ENCODE peak calls at places on chromosome 13, in eight cellular contexts. D is thyroid gland; P is transverse colon; V is left ventricle myocardium inferior; W is esophagus squamous epithelium; L is effector memory CD4-positive, alpha-beta T cell; O is right cardiac atrium; U is thoracic aorta. N is an unnamed sample. For H3K4me1 and H3K9me3, the result is how much of the 10 kb centered on the place peaks cover.

GRCh38 chr13:81872581-81872980 is 1531.7 kb upstream of the SPRY2 start:
- DNase-seq in D (no peak), P (no peak), V (no peak), W (no peak), L (no peak), O (no peak), U (no peak), N (no peak)

GRCh38 chr13:45490068-45490467 is 25.3 kb downstream of the COG3 start:
- DNase-seq in D (no peak), P (no peak), V (no peak), W (no peak), L (no peak), O (no peak), U (no peak), N (no peak)

GRCh38 chr13:42894765-42895181 is 97.3 kb downstream of the EPSTI1 start:
- DNase-seq in D (no peak), P (no peak), V (no peak), W (no peak), L (no peak), O (no peak), U (no peak), N (no peak)

GRCh38 chr13:96214804-96215445 is 125.0 kb downstream of the HS6ST3 start:
- DNase-seq in D (no peak), P (no peak), V (no peak), W (no peak), L (no peak), O (no peak), U (no peak), N (no peak)

GRCh38 chr13:33355470-33355869 is 69.9 kb upstream of the STARD13 start:
- DNase-seq in D (no peak), P (no peak), V (no peak), W (no peak), L (no peak), O (peak), U (no peak), N (no peak)

GRCh38 chr13:46324976-46325375 is 62.1 kb downstream of the RUBCNL start:
- DNase-seq in D (no peak), P (no peak), V (no peak), W (no peak), L (no peak), O (no peak), U (no peak), N (no peak)

GRCh38 chr13:101915755-101916107 is 463.3 kb downstream of the ITGBL1 start:
- DNase-seq in D (no peak), P (no peak), V (no peak), W (no peak), L (no peak), O (peak), U (no peak), N (no peak)

GRCh38 chr13:46197299-46197975 is 14.3 kb upstream of the LRRC63 start:
- DNase-seq in D (no peak), P (no peak), V (no peak), W (no peak), L (no peak), O (no peak), U (no peak), N (no peak)

GRCh38 chr13:46180393-46180792 is 1.6 kb downstream of the LCP1 start:
- DNase-seq in D (no peak), P (no peak), V (no peak), W (no peak), L (no peak), O (no peak), U (no peak), N (no peak)

GRCh38 chr13:32443111-32443510 is 15.2 kb upstream of the N4BP2L1 start:
- DNase-seq in D (no peak), P (peak), V (no peak), W (peak), L (no peak), O (no peak), U (no peak), N (no peak)

GRCh38 chr13:110037925-110038573 is 251.7 kb upstream of the IRS2 start:
- DNase-seq in D (no peak), P (no peak), V (no peak), W (no peak), L (no peak), O (no peak), U (no peak), N (no peak)

GRCh38 chr13:45341799-45342584 is 1.0 kb upstream of the TPT1 start:
- DNase-seq in D (peak), P (peak), V (peak), W (no peak), L (no peak), O (peak), U (peak), N (no peak)

GRCh38 chr13:69300131-69300530 is 807.5 kb upstream of the ATXN8OS start:
- DNase-seq in D (no peak), P (no peak), V (no peak), W (no peak), L (no peak), O (no peak), U (no peak), N (no peak)

GRCh38 chr13:22114630-22115311 is 443.9 kb downstream of the FGF9 start:
- DNase-seq in D (no peak), P (no peak), V (no peak), W (no peak), L (no peak), O (no peak), U (no peak), N (no peak)

GRCh38 chr13:51900471-51900870 is 38.7 kb downstream of the CCDC70 start:
- DNase-seq in D (no peak), P (no peak), V (no peak), W (no peak), L (no peak), O (no peak), U (no peak), N (no peak)

GRCh38 chr13:80040977-80041310 is 300.0 kb downstream of the SPRY2 start:
- DNase-seq in D (no peak), P (no peak), V (no peak), W (no peak), L (no peak), O (no peak), U (no peak), N (no peak)

GRCh38 chr13:47835470-47836228 is 165.4 kb downstream of the SUCLA2 start:
- DNase-seq in D (no peak), P (no peak), V (no peak), W (no peak), L (no peak), O (no peak), U (no peak), N (no peak)

GRCh38 chr13:33053397-33054066 is 37.3 kb downstream of the KL start:
- DNase-seq in D (no peak), P (no peak), V (no peak), W (no peak), L (no peak), O (no peak), U (no peak), N (no peak)

GRCh38 chr13:45370922-45371406 is 30.0 kb upstream of the TPT1 start:
- DNase-seq in D (peak), P (peak), V (peak), W (no peak), L (peak), O (peak), U (peak), N (peak)

GRCh38 chr13:59687028-59687427 is 476.7 kb downstream of the DIAPH3 start:
- DNase-seq in D (no peak), P (no peak), V (no peak), W (no peak), L (no peak), O (no peak), U (no peak), N (no peak)

GRCh38 chr13:36806102-36806501 is 12.9 kb upstream of the RFXAP start:
- DNase-seq in D (no peak), P (no peak), V (no peak), W (no peak), L (no peak), O (no peak), U (no peak), N (no peak)

GRCh38 chr13:39603424-39603947 is 493 bp upstream of the LHFPL6 start:
- DNase-seq in D (peak), P (peak), V (no peak), W (no peak), L (no peak), O (peak), U (no peak), N (no peak)

GRCh38 chr13:49208619-49209018 is 11.5 kb upstream of the MLNR start:
- DNase-seq in D (no peak), P (no peak), V (no peak), W (no peak), L (no peak), O (no peak), U (no peak), N (no peak)

GRCh38 chr13:48263196-48263595 is 30.2 kb downstream of the ITM2B start:
- DNase-seq in D (no peak), P (no peak), V (no peak), W (no peak), L (no peak), O (no peak), U (no peak), N (no peak)

GRCh38 chr13:23378009-23378632 is 55.4 kb downstream of the SACS start:
- DNase-seq in D (peak), P (peak), V (no peak), W (no peak), L (no peak), O (peak), U (peak), N (no peak)

GRCh38 chr13:48501705-48502104 is 31.2 kb downstream of the RCBTB2 start:
- DNase-seq in D (no peak), P (no peak), V (no peak), W (no peak), L (no peak), O (no peak), U (no peak), N (no peak)

GRCh38 chr13:103883152-103883551 is 816.9 kb upstream of the SLC10A2 start:
- DNase-seq in D (peak), P (peak), V (peak), W (no peak), L (no peak), O (peak), U (peak), N (peak)

GRCh38 chr13:45658586-45659235 is 43.2 kb upstream of the ERICH6B start:
- DNase-seq in D (no peak), P (no peak), V (no peak), W (no peak), L (no peak), O (no peak), U (no peak), N (no peak)

GRCh38 chr13:44112700-44113329 is 233.1 kb downstream of the LACC1 start:
- DNase-seq in D (no peak), P (no peak), V (no peak), W (no peak), L (no peak), O (no peak), U (no peak), N (no peak)

GRCh38 chr13:108178105-108178504 is 37.2 kb downstream of the LIG4 start:
- DNase-seq in D (no peak), P (no peak), V (no peak), W (no peak), L (no peak), O (no peak), U (no peak), N (no peak)

GRCh38 chr13:108182652-108183051 is 32.7 kb downstream of the LIG4 start:
- DNase-seq in D (no peak), P (no peak), V (no peak), W (no peak), L (no peak), O (no peak), U (no peak), N (no peak)

DNA sequence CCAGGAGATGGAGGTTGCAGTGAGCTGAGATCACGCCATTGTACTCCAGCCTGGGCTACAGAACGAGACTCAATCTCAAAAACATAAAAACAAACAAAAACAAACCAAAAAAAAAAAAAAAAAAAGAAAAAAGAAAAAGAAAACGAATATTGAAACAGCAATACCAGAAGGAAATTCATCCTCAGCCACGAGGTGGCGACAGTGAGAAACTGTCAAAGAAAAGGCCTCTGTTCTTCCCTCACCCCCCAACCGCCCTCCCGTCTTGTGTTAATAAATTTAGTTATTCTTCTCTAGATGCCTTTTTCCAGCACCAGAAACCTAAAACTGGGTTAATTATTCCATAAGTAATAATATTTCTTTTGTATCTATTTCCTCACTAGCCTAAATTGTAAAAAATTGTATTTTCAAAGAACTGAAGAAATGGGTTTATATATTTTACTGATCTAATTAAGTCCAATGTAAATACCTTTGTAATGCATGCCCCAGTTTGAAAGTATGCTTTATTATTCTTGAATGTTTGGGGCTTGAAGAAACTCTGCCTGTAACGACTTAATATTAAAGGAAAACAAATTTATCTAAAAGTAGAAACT is 38.6 kb downstream of the LIG4 start:
- DNase-seq in D (peak), P (peak), V (no peak), W (no peak), L (no peak), O (no peak), U (no peak), N (peak)
- H3K4me1 ChIP-seq in D (under half), P (under half), V (under half), W (under half), L (under half), O (under half), U (under half), N (under half)

DNA sequence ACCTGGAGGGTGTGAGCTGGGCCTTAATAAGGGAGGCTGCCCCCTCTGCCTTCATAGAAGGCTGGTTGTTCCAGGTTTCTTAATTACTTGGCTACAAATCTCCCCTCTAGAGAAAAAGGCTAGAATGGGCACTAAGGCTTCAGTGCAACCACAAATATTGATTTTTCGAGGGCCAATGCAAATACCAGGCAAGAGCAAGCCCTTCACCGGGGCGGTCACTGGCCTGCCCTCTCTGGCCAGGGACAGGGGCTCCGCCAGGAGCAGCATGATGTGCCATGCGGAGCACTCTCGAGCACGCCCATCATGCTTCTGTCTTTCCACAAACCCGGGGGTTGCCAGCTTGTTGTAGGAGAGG is 127.8 kb upstream of the SPACA7 start:
- DNase-seq in D (no peak), P (no peak), V (no peak), W (no peak), L (no peak), O (no peak), U (no peak), N (no peak)
- H3K9me3 ChIP-seq in D (under half), P (under half), V (under half), W (under half), L (under half), O (under half), U (under half), N (under half)

DNA sequence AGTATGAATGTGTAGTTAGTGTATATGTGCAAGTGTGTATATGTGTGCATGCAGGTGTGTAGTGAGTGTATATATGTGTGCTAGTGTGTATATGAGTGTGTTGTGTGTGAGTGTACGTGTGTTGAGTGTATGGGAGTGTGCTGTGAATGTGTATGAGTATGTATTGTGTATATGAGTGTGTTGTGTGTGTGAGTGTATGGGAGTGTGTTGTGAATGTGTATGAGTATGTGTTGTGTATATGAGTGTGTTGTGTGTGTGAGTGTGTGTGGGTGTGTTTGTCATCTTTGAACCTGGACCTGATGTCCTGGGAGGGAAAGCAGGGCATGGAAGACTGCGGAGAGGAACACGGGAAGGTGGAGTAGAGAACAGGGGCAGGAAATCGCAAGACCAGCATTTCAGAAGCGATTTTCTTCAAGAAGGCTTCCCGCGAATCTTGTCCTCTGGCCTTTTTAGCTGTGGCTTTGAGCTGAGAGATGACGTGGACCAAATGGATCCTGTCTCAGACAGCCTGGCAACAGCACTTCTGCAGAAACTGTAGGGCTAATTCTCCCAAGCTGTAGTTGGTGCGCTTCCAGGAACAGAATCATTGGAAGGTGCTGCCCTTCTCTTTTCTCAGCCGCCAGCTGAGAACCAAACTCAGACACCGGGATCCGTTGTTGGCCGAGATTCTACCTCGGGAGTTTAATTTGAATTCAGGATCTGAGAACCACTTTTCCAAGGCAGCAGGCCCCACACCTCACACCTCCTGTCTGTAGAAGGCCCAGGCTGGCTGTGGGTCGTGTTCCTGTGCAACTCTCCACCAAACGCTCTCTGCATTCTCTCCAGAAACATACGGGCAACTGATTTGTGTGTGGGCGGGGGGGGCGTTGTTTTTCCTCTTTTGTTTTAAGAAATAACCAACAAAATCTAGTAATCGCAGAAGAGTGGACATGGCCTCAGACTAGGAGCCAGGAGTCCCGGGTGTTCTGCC is 94.7 kb upstream of the RAP2A start:
- DNase-seq in D (no peak), P (peak), V (peak), W (no peak), L (no peak), O (peak), U (peak), N (no peak)
- H3K27ac ChIP-seq in D (no peak), P (peak), V (peak), W (peak), L (no peak), O (peak), U (peak), N (no peak)

DNA sequence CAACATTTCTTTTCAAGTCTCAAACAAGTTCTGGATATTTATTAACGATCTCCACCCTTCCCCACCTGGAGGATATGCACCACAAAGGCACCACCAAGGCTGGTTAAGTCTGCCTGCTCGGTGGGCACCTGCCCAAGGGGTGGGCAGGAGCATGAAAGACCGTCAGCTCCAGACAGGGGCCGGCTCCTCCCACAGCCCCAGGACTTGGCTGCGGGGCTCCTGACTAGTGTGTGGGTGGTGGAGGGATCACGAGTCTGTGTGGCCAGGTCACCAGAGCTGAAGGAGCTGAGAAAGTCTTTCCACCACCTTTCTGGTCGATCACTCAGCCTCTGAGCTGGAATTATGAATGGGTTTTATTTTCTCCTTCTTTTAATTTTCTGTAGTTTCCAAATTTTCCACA is 7.8 kb downstream of the SLC7A1 start:
- DNase-seq in D (no peak), P (no peak), V (no peak), W (no peak), L (no peak), O (no peak), U (no peak), N (no peak)
- H3K4me1 ChIP-seq in D (under half), P (under half), V (under half), W (under half), L (under half), O (under half), U (under half), N (under half)

DNA sequence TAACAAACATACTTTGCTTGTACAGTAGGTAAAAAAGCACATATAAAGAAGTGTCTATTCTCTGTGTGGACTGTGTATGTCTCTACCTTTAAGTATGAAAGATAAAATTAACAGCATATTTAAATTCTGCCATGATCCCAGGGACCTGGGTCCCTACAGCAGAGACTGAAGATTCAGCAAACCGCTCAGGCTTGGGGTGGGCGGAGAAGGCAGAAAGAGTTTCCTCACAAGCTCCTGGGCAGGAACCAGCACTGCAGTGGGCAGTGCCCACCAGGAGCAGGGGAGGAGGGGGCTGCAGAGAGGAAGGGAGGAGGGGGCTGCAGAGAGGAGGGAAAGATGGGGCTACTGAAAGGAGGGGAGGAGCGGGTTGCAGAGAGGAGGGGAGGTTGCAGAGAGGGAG is 44.6 kb upstream of the GRTP1 start:
- DNase-seq in D (no peak), P (no peak), V (no peak), W (no peak), L (no peak), O (no peak), U (no peak), N (no peak)
- H3K9me3 ChIP-seq in D (under half), P (under half), V (under half), W (under half), L (under half), O (under half), U (under half), N (under half)

GRCh38 chr13:99895428-99895998 is 76.1 kb downstream of the ZIC5 start:
- DNase-seq in D (no peak), P (no peak), V (no peak), W (no peak), L (no peak), O (no peak), U (no peak), N (no peak)

GRCh38 chr13:99894835-99895427 is 76.6 kb downstream of the ZIC5 start:
- DNase-seq in D (no peak), P (peak), V (no peak), W (no peak), L (no peak), O (no peak), U (no peak), N (no peak)

GRCh38 chr13:99892866-99893504 is 78.6 kb downstream of the ZIC5 start:
- DNase-seq in D (no peak), P (no peak), V (no peak), W (no peak), L (no peak), O (no peak), U (no peak), N (no peak)

GRCh38 chr13:99893567-99893966 is 78.0 kb downstream of the ZIC5 start:
- DNase-seq in D (no peak), P (no peak), V (no peak), W (no peak), L (no peak), O (no peak), U (no peak), N (no peak)

GRCh38 chr13:99894105-99894504 is 77.5 kb downstream of the ZIC5 start:
- DNase-seq in D (no peak), P (no peak), V (no peak), W (no peak), L (no peak), O (no peak), U (no peak), N (no peak)
- H3K27ac ChIP-seq in D (no peak), P (no peak), V (no peak), W (no peak), L (no peak), O (no peak), U (no peak), N (no peak)

GRCh38 chr13:40640202-40640601 is 26.2 kb downstream of the FOXO1 start:
- DNase-seq in D (peak), P (no peak), V (no peak), W (no peak), L (no peak), O (no peak), U (no peak), N (no peak)
- H3K4me1 ChIP-seq in D (half or more), P (under half), V (half or more), W (under half), L (under half), O (under half), U (half or more), N (under half)

N was measured in iPS DF 6.9.